ENCODE peak calls at places on chromosomes 6 and 20, in eight cellular contexts. G, R, B, Q, L, T, I and K are unnamed samples.

GRCh38 chr6:25639653-25640052 is 12.4 kb upstream of the SCGN start:
- DNase-seq in G (no peak), R (no peak), B (no peak), Q (no peak), L (no peak), T (no peak), I (no peak), K (no peak)

GRCh38 chr6:34176261-34177031 is 30.6 kb upstream of the GRM4 start:
- DNase-seq in G (no peak), R (no peak), B (no peak), Q (no peak), L (no peak), T (no peak), I (no peak), K (no peak)

GRCh38 chr20:38680492-38681118 is 43.7 kb upstream of the SLC32A1 start:
- DNase-seq in G (no peak), R (peak), B (no peak), Q (peak), L (no peak), T (no peak), I (no peak), K (peak)

GRCh38 chr6:96898241-96898851 is 655 bp upstream of the NDUFAF4 start:
- DNase-seq in G (no peak), R (no peak), B (no peak), Q (peak), L (no peak), T (no peak), I (no peak), K (peak)

GRCh38 chr20:3430376-3431069 is 23.1 kb upstream of the DNAAF9 start:
- DNase-seq in G (no peak), R (no peak), B (peak), Q (no peak), L (peak), T (no peak), I (no peak), K (no peak)

GRCh38 chr6:41439524-41440418 is 104.4 kb downstream of the NCR2 start:
- DNase-seq in G (no peak), R (no peak), B (peak), Q (no peak), L (peak), T (no peak), I (no peak), K (no peak)

GRCh38 chr6:167937301-167937700 is 60.2 kb upstream of the KIF25 start:
- DNase-seq in G (no peak), R (no peak), B (no peak), Q (no peak), L (no peak), T (no peak), I (no peak), K (no peak)

GRCh38 chr6:25462235-25462897 is 183.2 kb downstream of the CARMIL1 start:
- DNase-seq in G (no peak), R (no peak), B (no peak), Q (no peak), L (no peak), T (no peak), I (no peak), K (no peak)

GRCh38 chr6:91317984-91318383 is 731.1 kb upstream of the MAP3K7 start:
- DNase-seq in G (no peak), R (no peak), B (no peak), Q (no peak), L (no peak), T (no peak), I (no peak), K (no peak)

GRCh38 chr20:8787090-8787489 is 281.8 kb upstream of the PLCB4 start:
- DNase-seq in G (no peak), R (no peak), B (no peak), Q (no peak), L (no peak), T (no peak), I (no peak), K (no peak)

GRCh38 chr6:35368038-35368887 is 25.9 kb downstream of the PPARD start:
- DNase-seq in G (no peak), R (no peak), B (peak), Q (no peak), L (no peak), T (no peak), I (no peak), K (no peak)

GRCh38 chr6:109359248-109359647 is 23.0 kb downstream of the CD164 start:
- DNase-seq in G (no peak), R (no peak), B (no peak), Q (no peak), L (no peak), T (no peak), I (no peak), K (no peak)

GRCh38 chr20:58705525-58705924 is 12.9 kb downstream of the NPEPL1 start:
- DNase-seq in G (no peak), R (no peak), B (no peak), Q (no peak), L (no peak), T (no peak), I (no peak), K (no peak)

GRCh38 chr6:161139766-161140553 is 133.9 kb downstream of the AGPAT4 start:
- DNase-seq in G (no peak), R (no peak), B (no peak), Q (no peak), L (no peak), T (no peak), I (no peak), K (no peak)

GRCh38 chr20:1965520-1966278 is 28.2 kb downstream of the PDYN start:
- DNase-seq in G (no peak), R (peak), B (peak), Q (peak), L (peak), T (peak), I (peak), K (peak)

GRCh38 chr20:31515775-31516107 is 1.5 kb downstream of the HM13 start:
- DNase-seq in G (no peak), R (no peak), B (no peak), Q (no peak), L (no peak), T (no peak), I (no peak), K (no peak)

GRCh38 chr6:36874016-36874442 is 574 bp downstream of the PPIL1 start:
- DNase-seq in G (no peak), R (no peak), B (no peak), Q (no peak), L (no peak), T (no peak), I (no peak), K (no peak)

GRCh38 chr6:37699138-37699766 is 1.6 kb upstream of the MDGA1 start:
- DNase-seq in G (no peak), R (no peak), B (no peak), Q (no peak), L (no peak), T (no peak), I (peak), K (no peak)

GRCh38 chr6:6806793-6807518 is 218.4 kb downstream of the LY86 start:
- DNase-seq in G (no peak), R (no peak), B (no peak), Q (peak), L (no peak), T (no peak), I (no peak), K (peak)

GRCh38 chr6:77474973-77475372 is 11.7 kb upstream of the HTR1B start:
- DNase-seq in G (no peak), R (no peak), B (no peak), Q (no peak), L (no peak), T (no peak), I (no peak), K (no peak)

GRCh38 chr6:83198486-83199172 is 5.5 kb downstream of the RWDD2A start:
- DNase-seq in G (no peak), R (no peak), B (no peak), Q (no peak), L (no peak), T (no peak), I (no peak), K (no peak)

GRCh38 chr6:134247271-134247833 is 70.6 kb downstream of the SGK1 start:
- DNase-seq in G (no peak), R (peak), B (peak), Q (no peak), L (peak), T (no peak), I (peak), K (no peak)

GRCh38 chr20:25484224-25484846 is 76.9 kb downstream of the GINS1 start:
- DNase-seq in G (no peak), R (no peak), B (no peak), Q (no peak), L (no peak), T (no peak), I (no peak), K (no peak)

GRCh38 chr6:3456395-3456767 is 469 bp downstream of the SLC22A23 start:
- DNase-seq in G (no peak), R (no peak), B (peak), Q (no peak), L (no peak), T (no peak), I (no peak), K (no peak)

GRCh38 chr6:41092421-41093140 is 19.8 kb downstream of the NFYA start:
- DNase-seq in G (no peak), R (no peak), B (peak), Q (no peak), L (no peak), T (no peak), I (no peak), K (no peak)